ENCODE peak calls at places on chromosomes 11 and 22, in six cellular contexts. K is PC-3, T is GM23338, C is HCT116, G is fibroblast of lung, H is GM23248. X is an unnamed sample. For H4K20me1, the result is how much of the 10 kb centered on the place peaks cover.

GRCh38 chr11:76587810-76588454 is 82.6 kb downstream of the LRRC32 start:
- DNase-seq in G (no peak), C (no peak), K (peak), H (no peak), T (no peak), X (no peak)

GRCh38 chr11:19344661-19345518 is 104.1 kb upstream of the E2F8 start:
- DNase-seq in H (peak), T (peak), K (peak), G (peak), C (no peak), X (peak)

GRCh38 chr11:8365542-8365941 is 101.9 kb upstream of the LMO1 start:
- DNase-seq in H (no peak), C (no peak), G (no peak), K (no peak), T (peak), X (no peak)

GRCh38 chr11:130522284-130522961 is 74.0 kb downstream of the ADAMTS15 start:
- DNase-seq in H (peak), K (peak), T (peak), G (peak), C (peak), X (peak)

GRCh38 chr22:19970479-19971275 is 29.1 kb upstream of the TXNRD2 start:
- DNase-seq in H (peak), G (peak), T (peak), C (no peak), K (peak), X (no peak)

GRCh38 chr11:44795803-44796535 is 69.2 kb downstream of the TSPAN18 start:
- DNase-seq in T (no peak), G (no peak), H (no peak), C (no peak), K (no peak), X (no peak)

GRCh38 chr11:73087730-73088129 is 54.4 kb downstream of the FCHSD2 start:
- DNase-seq in K (no peak), G (peak), H (no peak), T (no peak), C (no peak), X (no peak)

GRCh38 chr22:41952713-41953112 is 763 bp downstream of the SMIM45 start:
- DNase-seq in G (no peak), K (no peak), T (no peak), H (no peak), C (no peak), X (no peak)

GRCh38 chr11:130633466-130633865 is 185.0 kb downstream of the ADAMTS15 start:
- DNase-seq in T (no peak), C (no peak), K (peak), H (peak), G (peak), X (no peak)

GRCh38 chr11:114260483-114260882 is 35.7 kb upstream of the NNMT start:
- DNase-seq in T (no peak), H (no peak), K (no peak), G (no peak), C (no peak), X (no peak)

GRCh38 chr11:17760102-17761029 is 25.8 kb downstream of the KCNC1 start:
- DNase-seq in T (peak), H (peak), C (peak), G (peak), K (peak), X (peak)

GRCh38 chr11:94449029-94449428 is 44.6 kb downstream of the MRE11 start:
- DNase-seq in C (no peak), H (peak), T (no peak), G (no peak), K (no peak), X (no peak)

GRCh38 chr11:93032580-93032979 is 63.1 kb downstream of the MTNR1B start:
- DNase-seq in T (no peak), K (no peak), C (no peak), H (no peak), G (peak), X (no peak)

GRCh38 chr22:12697441-12697840 is 2830.6 kb upstream of the OR11H1 start:
- DNase-seq in K (no peak), G (no peak), H (no peak), C (no peak), T (no peak), X (no peak)

GRCh38 chr22:42271191-42271813 is 849 bp upstream of the TCF20 start:
- DNase-seq in C (no peak), H (no peak), T (no peak), G (no peak), K (no peak), X (no peak)

GRCh38 chr22:37459211-37459610 is 27.0 kb downstream of the MFNG start:
- DNase-seq in H (no peak), G (no peak), T (no peak), K (no peak), C (no peak), X (no peak)

GRCh38 chr11:104858882-104859735 is 39.2 kb downstream of the CASP12 start:
- DNase-seq in K (no peak), G (peak), T (peak), H (no peak), C (no peak), X (no peak)

GRCh38 chr11:27229511-27230174 is 133.4 kb downstream of the CCDC34 start:
- DNase-seq in T (no peak), G (peak), C (no peak), H (peak), K (no peak), X (no peak)

GRCh38 chr11:27228891-27229290 is 134.1 kb downstream of the CCDC34 start:
- DNase-seq in T (no peak), C (no peak), H (no peak), G (no peak), K (no peak), X (no peak)

GRCh38 chr11:27230175-27230565 is 132.8 kb downstream of the CCDC34 start:
- DNase-seq in G (peak), H (no peak), C (no peak), T (no peak), K (no peak), X (no peak)

GRCh38 chr11:27228232-27228631 is 134.8 kb downstream of the CCDC34 start:
- DNase-seq in C (no peak), G (no peak), H (no peak), K (no peak), T (no peak), X (no peak)

DNA sequence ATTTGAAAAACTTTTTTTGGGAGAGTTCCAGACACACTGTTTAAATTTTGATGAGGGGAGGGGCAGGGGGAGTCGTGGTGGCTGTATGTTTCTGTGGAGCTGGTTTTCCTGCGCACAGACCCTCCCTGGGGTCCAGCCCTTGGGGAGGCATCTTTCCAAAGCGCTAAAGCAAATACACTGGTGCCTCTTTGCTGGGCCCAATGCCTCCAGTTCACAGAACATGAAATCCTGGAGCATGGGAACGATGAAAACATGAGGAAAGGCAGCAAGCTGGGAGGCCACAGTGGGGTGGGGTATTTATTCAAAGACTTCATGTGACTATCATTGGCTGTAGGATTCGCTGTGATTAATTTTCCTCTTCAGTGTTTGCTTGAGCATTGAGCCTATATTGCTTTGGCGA is 135.3 kb downstream of the CCDC34 start:
- DNase-seq in C (no peak), K (no peak), H (no peak), G (no peak), T (no peak), X (no peak)
- H4K20me1 ChIP-seq in C (under half), K (under half), H (under half), G (under half), T (under half), X (under half)

GRCh38 chr11:123303924-123304323 is 108.9 kb upstream of the CLMP start:
- DNase-seq in G (no peak), K (no peak), T (peak), C (no peak), H (no peak), X (no peak)
- H3K4me3 ChIP-seq in G (no peak), K (no peak), T (no peak), C (no peak), H (no peak), X (no peak)

GRCh38 chr11:65574963-65575567 is 788 bp upstream of the EHBP1L1 start:
- DNase-seq in H (peak), K (peak), G (no peak), C (no peak), T (peak), X (peak)

GRCh38 chr11:65576232-65576866 is 496 bp downstream of the EHBP1L1 start:
- DNase-seq in T (no peak), G (no peak), H (peak), C (no peak), K (no peak), X (no peak)

GRCh38 chr11:65574147-65574962 is 1.5 kb upstream of the EHBP1L1 start:
- DNase-seq in G (peak), K (peak), C (peak), H (peak), T (peak), X (peak)

GRCh38 chr11:65576867-65577755 is 1.3 kb downstream of the EHBP1L1 start:
- DNase-seq in K (peak), C (no peak), H (peak), G (peak), T (no peak), X (peak)

GRCh38 chr11:65575568-65576231 is at the start of gene EHBP1L1:
- DNase-seq in K (peak), C (no peak), T (peak), H (peak), G (peak), X (no peak)
- H4K20me1 ChIP-seq in K (under half), C (under half), T (under half), H (under half), G (under half), X (under half)

GRCh38 chr11:64743591-64744543 is at the start of gene RASGRP2:
- DNase-seq in T (peak), G (no peak), C (no peak), K (peak), H (peak), X (no peak)

GRCh38 chr11:64745523-64746328 is 1.8 kb upstream of the RASGRP2 start:
- DNase-seq in H (peak), C (no peak), K (no peak), G (peak), T (peak), X (peak)

GRCh38 chr11:64744544-64745218 is 739 bp upstream of the RASGRP2 start:
- DNase-seq in G (no peak), K (no peak), H (no peak), C (no peak), T (no peak), X (no peak)

GRCh38 chr11:64746486-64746885 is 2.5 kb upstream of the RASGRP2 start:
- DNase-seq in T (no peak), G (no peak), C (no peak), K (no peak), H (no peak), X (no peak)

GRCh38 chr11:64745219-64745522 is 1.2 kb upstream of the RASGRP2 start:
- DNase-seq in K (no peak), G (no peak), T (peak), C (no peak), H (no peak), X (no peak)
- H3K4me3 ChIP-seq in K (no peak), G (peak), T (peak), C (no peak), H (no peak), X (no peak)

GRCh38 chr11:57646221-57646620 is 3.5 kb downstream of the YPEL4 start:
- DNase-seq in G (no peak), H (no peak), T (no peak), K (no peak), C (no peak), X (no peak)
- H4K20me1 ChIP-seq in G (under half), H (under half), T (under half), K (under half), C (under half), X (under half)

GRCh38 chr11:64035581-64035980 is at the start of gene FLRT1:
- DNase-seq in C (no peak), T (no peak), H (peak), G (no peak), K (no peak), X (no peak)
- H3K4me3 ChIP-seq in C (no peak), T (peak), H (peak), G (peak), K (peak), X (no peak)

GRCh38 chr11:33273656-33274055 is 16.5 kb downstream of the HIPK3 start:
- DNase-seq in G (no peak), H (no peak), T (no peak), K (no peak), C (no peak), X (no peak)
- H4K20me1 ChIP-seq in G (under half), H (under half), T (under half), K (under half), C (under half), X (half or more)

GRCh38 chr11:128728767-128729587 is 35.1 kb downstream of the FLI1 start:
- DNase-seq in G (no peak), H (no peak), C (no peak), T (no peak), K (no peak), X (no peak)
- H3K4me3 ChIP-seq in G (no peak), H (no peak), C (no peak), T (no peak), K (no peak), X (no peak)

X was measured in PC-9.